ENCODE peak calls at places on chromosomes 3 and 15, in six cellular contexts. One of them, this sample, is unnamed.
A peak's percentile ranks its signal among the peaks of the same experiment; 100 is the strongest.

GRCh38 chr15:63240136-63240535 is 37.3 kb upstream of the APH1B start:
- DNase-seq in WERI-Rb-1: no peak
- DNase-seq in fibroblast of pulmonary artery: no peak
- DNase-seq in uterus: no peak
- DNase-seq in left ventricle myocardium inferior: no peak
- DNase-seq in heart right ventricle: no peak
- DNase-seq in this sample: no peak

GRCh38 chr15:82832601-82833209 is 23.3 kb downstream of the WHAMM start:
- DNase-seq in WERI-Rb-1: no peak
- DNase-seq in fibroblast of pulmonary artery: peak; percentile 83
- DNase-seq in uterus: no peak
- DNase-seq in left ventricle myocardium inferior: no peak
- DNase-seq in heart right ventricle: no peak
- DNase-seq in this sample: peak; percentile 70

GRCh38 chr3:180325958-180326357 is 276.0 kb upstream of the TTC14 start:
- DNase-seq in WERI-Rb-1: no peak
- DNase-seq in fibroblast of pulmonary artery: no peak
- DNase-seq in uterus: no peak
- DNase-seq in left ventricle myocardium inferior: no peak
- DNase-seq in heart right ventricle: no peak
- DNase-seq in this sample: no peak

GRCh38 chr3:177590826-177591225 is 393.5 kb upstream of the TBL1XR1 start:
- DNase-seq in WERI-Rb-1: no peak
- DNase-seq in fibroblast of pulmonary artery: no peak
- DNase-seq in uterus: no peak
- DNase-seq in left ventricle myocardium inferior: no peak
- DNase-seq in heart right ventricle: no peak
- DNase-seq in this sample: no peak

GRCh38 chr3:194773216-194773615 is 87.5 kb downstream of the FAM43A start:
- DNase-seq in WERI-Rb-1: no peak
- DNase-seq in fibroblast of pulmonary artery: peak; percentile 38
- DNase-seq in uterus: peak; percentile 51
- DNase-seq in left ventricle myocardium inferior: peak; percentile 53
- DNase-seq in heart right ventricle: peak; percentile 53
- DNase-seq in this sample: no peak

GRCh38 chr3:106176734-106177133 is 307.9 kb upstream of the CBLB start:
- DNase-seq in WERI-Rb-1: no peak
- DNase-seq in fibroblast of pulmonary artery: peak; percentile 33
- DNase-seq in uterus: no peak
- DNase-seq in left ventricle myocardium inferior: no peak
- DNase-seq in heart right ventricle: no peak
- DNase-seq in this sample: no peak

GRCh38 chr3:23487015-23487414 is 283.9 kb downstream of the UBE2E2 start:
- DNase-seq in WERI-Rb-1: no peak
- DNase-seq in fibroblast of pulmonary artery: no peak
- DNase-seq in uterus: no peak
- DNase-seq in left ventricle myocardium inferior: no peak
- DNase-seq in heart right ventricle: no peak
- DNase-seq in this sample: no peak

GRCh38 chr3:13497386-13497785 is 17.3 kb downstream of the HDAC11 start:
- DNase-seq in WERI-Rb-1: no peak
- DNase-seq in fibroblast of pulmonary artery: no peak
- DNase-seq in uterus: no peak
- DNase-seq in left ventricle myocardium inferior: peak; percentile 5
- DNase-seq in heart right ventricle: no peak
- DNase-seq in this sample: no peak

GRCh38 chr3:191343115-191343514 is 12.8 kb upstream of the UTS2B start:
- DNase-seq in WERI-Rb-1: no peak
- DNase-seq in fibroblast of pulmonary artery: no peak
- DNase-seq in uterus: no peak
- DNase-seq in left ventricle myocardium inferior: no peak
- DNase-seq in heart right ventricle: no peak
- DNase-seq in this sample: no peak

GRCh38 chr3:32568953-32569352 is 1.7 kb downstream of the DYNC1LI1 start:
- DNase-seq in WERI-Rb-1: no peak
- DNase-seq in fibroblast of pulmonary artery: no peak
- DNase-seq in uterus: no peak
- DNase-seq in left ventricle myocardium inferior: no peak
- DNase-seq in heart right ventricle: no peak
- DNase-seq in this sample: no peak

GRCh38 chr15:86572368-86572841 is 492.7 kb downstream of the AGBL1 start:
- DNase-seq in WERI-Rb-1: no peak
- DNase-seq in fibroblast of pulmonary artery: no peak
- DNase-seq in uterus: no peak
- DNase-seq in left ventricle myocardium inferior: no peak
- DNase-seq in heart right ventricle: no peak
- DNase-seq in this sample: no peak

GRCh38 chr15:57789225-57789624 is 82.7 kb downstream of the POLR2M start:
- DNase-seq in WERI-Rb-1: no peak
- DNase-seq in fibroblast of pulmonary artery: peak; percentile 60
- DNase-seq in uterus: no peak
- DNase-seq in left ventricle myocardium inferior: no peak
- DNase-seq in heart right ventricle: no peak
- DNase-seq in this sample: no peak

GRCh38 chr15:45612790-45613415 is 21.9 kb upstream of the SQOR start:
- DNase-seq in WERI-Rb-1: peak; percentile 45
- DNase-seq in fibroblast of pulmonary artery: peak; percentile 71
- DNase-seq in uterus: no peak
- DNase-seq in left ventricle myocardium inferior: no peak
- DNase-seq in heart right ventricle: no peak
- DNase-seq in this sample: no peak

DNA sequence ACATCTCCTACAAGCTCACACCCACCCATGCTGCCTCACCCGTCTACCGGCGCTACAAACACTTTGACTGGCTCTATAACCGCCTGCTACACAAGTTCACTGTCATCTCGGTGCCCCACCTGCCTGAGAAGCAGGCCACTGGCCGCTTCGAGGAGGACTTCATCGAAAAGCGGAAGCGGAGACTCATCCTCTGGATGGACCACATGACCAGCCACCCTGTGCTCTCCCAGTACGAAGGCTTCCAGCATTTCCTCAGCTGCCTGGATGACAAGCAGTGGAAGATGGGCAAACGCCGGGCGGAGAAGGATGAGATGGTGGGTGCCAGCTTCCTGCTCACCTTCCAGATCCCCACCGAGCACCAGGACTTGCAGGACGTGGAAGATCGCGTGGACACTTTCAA is 2.1 kb downstream of the SNX33 start:
- DNase-seq in WERI-Rb-1: no peak
- DNase-seq in fibroblast of pulmonary artery: no peak
- DNase-seq in uterus: no peak
- DNase-seq in left ventricle myocardium inferior: no peak
- DNase-seq in heart right ventricle: no peak
- DNase-seq in this sample: no peak
- H3K4me3 ChIP-seq in WERI-Rb-1: no peak overlapping the region
- H3K4me3 ChIP-seq in fibroblast of pulmonary artery: peak overlapping the region; percentile 93
- H3K4me3 ChIP-seq in uterus: peak overlapping the region; percentile 30
- H3K4me3 ChIP-seq in left ventricle myocardium inferior: peak overlapping the region; percentile 95
- H3K4me3 ChIP-seq in heart right ventricle: peak overlapping the region; percentile 85
- H3K4me3 ChIP-seq in this sample: peak overlapping the region; percentile 61

DNA sequence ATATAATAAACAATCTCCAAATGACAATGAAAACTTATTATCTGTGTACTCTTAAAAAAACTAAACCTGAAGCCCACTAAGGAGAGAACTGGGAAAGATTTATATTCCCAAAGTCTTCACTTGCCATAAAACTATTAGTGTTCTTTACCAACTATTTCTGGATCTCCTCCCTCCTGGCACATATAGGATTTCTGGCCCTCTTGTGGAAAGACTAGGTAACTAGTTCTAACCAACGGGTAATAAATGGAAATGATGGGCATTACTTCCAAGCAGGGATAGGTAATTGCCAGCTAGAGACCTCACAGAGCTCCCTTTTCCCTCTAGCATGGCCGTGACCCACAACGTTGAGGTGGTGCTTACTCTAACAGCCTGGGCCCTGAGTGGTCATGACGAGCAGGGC is 110.1 kb downstream of the DNAH12 start:
- DNase-seq in WERI-Rb-1: no peak
- DNase-seq in fibroblast of pulmonary artery: peak; percentile 46
- DNase-seq in uterus: no peak
- DNase-seq in left ventricle myocardium inferior: no peak
- DNase-seq in heart right ventricle: no peak
- DNase-seq in this sample: peak; percentile 5
- TF ChIP-seq CTCF in WERI-Rb-1: peak; percentile 38
- TF ChIP-seq CTCF in fibroblast of pulmonary artery: peak; percentile 58
- TF ChIP-seq CTCF in uterus: no peak
- TF ChIP-seq CTCF in left ventricle myocardium inferior: peak; percentile 51
- TF ChIP-seq CTCF in heart right ventricle: peak; percentile 34
- TF ChIP-seq CTCF in this sample: peak; percentile 41

DNA sequence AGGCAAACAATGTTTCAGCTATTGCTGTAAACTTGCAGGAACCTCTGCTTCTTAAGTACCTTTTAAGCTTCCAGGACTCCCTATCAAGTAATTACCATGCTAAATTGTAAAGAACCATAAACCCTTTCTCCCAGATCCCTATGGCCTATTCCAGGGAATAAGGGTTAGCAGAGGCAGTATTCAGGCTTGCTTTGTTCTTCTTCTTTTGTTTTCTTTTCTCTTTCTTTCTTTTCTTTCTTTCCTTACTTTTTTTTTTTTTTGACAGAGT is 2.8 kb upstream of the CEP97 start:
- DNase-seq in WERI-Rb-1: no peak
- DNase-seq in fibroblast of pulmonary artery: no peak
- DNase-seq in uterus: no peak
- DNase-seq in left ventricle myocardium inferior: no peak
- DNase-seq in heart right ventricle: no peak
- DNase-seq in this sample: no peak
- H3K4me3 ChIP-seq in WERI-Rb-1: no peak overlapping the region
- H3K4me3 ChIP-seq in fibroblast of pulmonary artery: no peak overlapping the region
- H3K4me3 ChIP-seq in uterus: no peak overlapping the region
- H3K4me3 ChIP-seq in left ventricle myocardium inferior: no peak overlapping the region
- H3K4me3 ChIP-seq in heart right ventricle: no peak overlapping the region
- H3K4me3 ChIP-seq in this sample: no peak overlapping the region

DNA sequence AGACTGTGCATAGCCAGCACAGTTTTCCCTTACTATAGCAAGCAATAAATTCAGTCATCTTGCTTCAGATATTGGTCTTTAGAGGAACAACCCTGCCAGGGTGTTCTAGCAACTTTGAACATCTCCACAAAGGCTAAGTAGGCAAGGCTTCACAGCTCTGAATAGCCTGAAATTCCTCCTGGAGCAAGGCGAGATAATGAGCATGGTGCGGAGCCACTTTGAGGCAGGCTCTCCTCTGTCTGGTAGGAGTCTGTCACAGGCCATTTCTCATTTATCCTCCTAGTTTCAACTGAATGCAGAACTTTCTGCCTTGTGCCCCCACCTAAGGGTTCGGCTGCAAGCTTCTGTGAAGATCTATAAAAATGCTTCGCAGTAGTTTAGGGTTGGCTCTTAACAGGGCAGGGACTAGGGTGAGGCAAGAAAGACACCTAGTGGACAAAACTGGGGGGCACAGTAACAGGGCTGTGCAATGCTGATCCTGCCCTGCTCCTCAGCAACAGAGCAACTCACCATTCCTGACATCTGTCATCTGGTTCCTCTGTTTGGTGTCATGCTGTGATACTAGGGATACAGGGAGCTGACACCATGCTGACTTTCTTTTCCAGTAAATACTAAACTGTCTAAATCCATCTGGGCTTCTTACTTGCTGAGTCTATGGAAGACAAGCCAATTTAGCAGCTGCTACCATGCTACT is 16.6 kb upstream of the EHHADH start:
- DNase-seq in WERI-Rb-1: peak; percentile 82
- DNase-seq in fibroblast of pulmonary artery: peak; percentile 45
- DNase-seq in uterus: no peak
- DNase-seq in left ventricle myocardium inferior: no peak
- DNase-seq in heart right ventricle: no peak
- DNase-seq in this sample: peak; percentile 24
- TF ChIP-seq CTCF in WERI-Rb-1: peak; percentile 92
- TF ChIP-seq CTCF in fibroblast of pulmonary artery: peak; percentile 62
- TF ChIP-seq CTCF in uterus: no peak
- TF ChIP-seq CTCF in left ventricle myocardium inferior: peak; percentile 52
- TF ChIP-seq CTCF in heart right ventricle: peak; percentile 27
- TF ChIP-seq CTCF in this sample: peak; percentile 64

DNA sequence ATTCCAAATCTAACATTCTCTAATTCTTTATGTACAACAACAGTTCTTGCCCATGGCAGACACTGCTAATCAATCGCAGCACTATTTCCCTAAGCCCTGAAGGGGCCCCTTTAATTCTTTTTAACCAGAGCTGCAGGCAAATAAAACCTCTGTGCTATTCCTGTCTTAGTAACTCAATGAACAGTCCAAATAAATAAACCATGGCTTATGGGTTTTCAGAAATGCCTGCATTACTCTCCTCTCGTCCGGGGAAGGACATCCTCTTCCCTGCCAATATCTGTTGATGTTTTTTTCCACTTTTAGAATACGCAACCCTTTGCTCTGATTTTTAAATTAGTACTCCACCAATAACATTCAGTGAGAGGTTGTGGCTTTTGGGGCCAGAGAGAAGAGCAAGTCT is 35.1 kb upstream of the PRICKLE2 start:
- DNase-seq in WERI-Rb-1: no peak
- DNase-seq in fibroblast of pulmonary artery: no peak
- DNase-seq in uterus: no peak
- DNase-seq in left ventricle myocardium inferior: no peak
- DNase-seq in heart right ventricle: no peak
- DNase-seq in this sample: no peak
- H3K4me3 ChIP-seq in WERI-Rb-1: no peak overlapping the region
- H3K4me3 ChIP-seq in fibroblast of pulmonary artery: no peak overlapping the region
- H3K4me3 ChIP-seq in uterus: no peak overlapping the region
- H3K4me3 ChIP-seq in left ventricle myocardium inferior: no peak overlapping the region
- H3K4me3 ChIP-seq in heart right ventricle: no peak overlapping the region
- H3K4me3 ChIP-seq in this sample: no peak overlapping the region

DNA sequence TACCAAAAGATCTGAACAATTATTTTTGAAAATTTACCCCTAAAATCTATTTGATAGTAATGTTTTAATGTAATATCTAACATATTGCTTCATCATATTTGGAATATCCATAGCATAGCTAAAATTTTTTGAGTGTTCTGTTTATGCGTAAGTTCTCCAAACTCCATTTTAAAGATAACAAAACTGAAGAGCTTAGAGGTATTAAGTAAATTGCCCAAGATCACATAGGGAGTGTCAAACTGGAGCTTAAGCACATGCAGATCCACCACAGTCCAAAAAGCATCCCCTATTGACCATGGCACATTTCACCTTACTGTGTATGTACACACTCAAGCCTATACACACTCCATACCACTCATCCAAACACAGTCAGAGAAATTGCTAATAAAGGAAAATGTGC is 85.2 kb upstream of the TGFBR2 start:
- DNase-seq in WERI-Rb-1: no peak
- DNase-seq in fibroblast of pulmonary artery: no peak
- DNase-seq in uterus: no peak
- DNase-seq in left ventricle myocardium inferior: no peak
- DNase-seq in heart right ventricle: no peak
- DNase-seq in this sample: no peak
- TF ChIP-seq CTCF in WERI-Rb-1: no peak
- TF ChIP-seq CTCF in fibroblast of pulmonary artery: no peak
- TF ChIP-seq CTCF in uterus: no peak
- TF ChIP-seq CTCF in left ventricle myocardium inferior: no peak
- TF ChIP-seq CTCF in heart right ventricle: no peak
- TF ChIP-seq CTCF in this sample: no peak

This sample was measured in HFF-Myc.